ENCODE peak calls at places on chromosome 20, in four cellular contexts. G is NCI-H1694, X is AG10803, E is IMR-90. R is an unnamed sample.

GRCh38 chr20:22511943-22512910 is 72.1 kb downstream of the FOXA2 start:
- DNase-seq in G (no peak), X (no peak), E (no peak), R (no peak)

GRCh38 chr20:48983423-48984400 is 62.2 kb downstream of the ARFGEF2 start:
- DNase-seq in X (peak; percentile 63), E (peak; percentile 91), G (no peak), R (no peak)

GRCh38 chr20:61771805-61772350 is 293.8 kb downstream of the TAF4 start:
- DNase-seq in X (no peak), G (no peak), E (no peak), R (no peak)

GRCh38 chr20:10125757-10126156 is 91.0 kb downstream of the ANKEF1 start:
- DNase-seq in G (no peak), X (no peak), E (peak; percentile 21), R (no peak)

GRCh38 chr20:31691646-31692275 is 30.9 kb downstream of the BCL2L1 start:
- DNase-seq in G (no peak), E (peak; percentile 59), X (peak; percentile 85), R (no peak)

GRCh38 chr20:44222969-44223368 is 12.4 kb upstream of the OSER1 start:
- DNase-seq in E (no peak), X (no peak), G (no peak), R (no peak)

GRCh38 chr20:62900692-62901584 is 25.4 kb downstream of the DIDO1 start:
- DNase-seq in E (no peak), X (no peak), G (no peak), R (no peak)

GRCh38 chr20:53321596-53321995 is 272.0 kb downstream of the ZNF217 start:
- DNase-seq in G (no peak), X (no peak), E (no peak), R (no peak)

GRCh38 chr20:20568604-20569205 is 143.7 kb downstream of the RALGAPA2 start:
- DNase-seq in G (peak; percentile 54), E (peak; percentile 58), X (peak; percentile 50), R (no peak)

GRCh38 chr20:45779011-45779915 is 12.4 kb downstream of the WFDC3 start:
- DNase-seq in G (no peak), X (peak; percentile 100), E (peak; percentile 100), R (no peak)

GRCh38 chr20:51695574-51696303 is 72.5 kb downstream of the ATP9A start:
- DNase-seq in X (peak; percentile 77), E (peak; percentile 93), G (no peak), R (no peak)

GRCh38 chr20:63116412-63117106 is 99.4 kb downstream of the YTHDF1 start:
- DNase-seq in G (no peak), X (no peak), E (peak; percentile 8), R (no peak)

GRCh38 chr20:6708010-6708409 is 59.5 kb upstream of the BMP2 start:
- DNase-seq in E (peak; percentile 84), G (no peak), X (peak; percentile 42), R (no peak)

GRCh38 chr20:49510562-49511117 is 28.2 kb upstream of the KCNB1 start:
- DNase-seq in G (no peak), X (peak; percentile 98), E (peak; percentile 83), R (no peak)

GRCh38 chr20:12554416-12554815 is 454.4 kb upstream of the SPTLC3 start:
- DNase-seq in E (no peak), X (no peak), G (no peak), R (no peak)

GRCh38 chr20:37380864-37381579 is 35.1 kb downstream of the SRC start:
- DNase-seq in E (no peak), X (no peak), G (no peak), R (no peak)

GRCh38 chr20:32959351-32960221 is 44.6 kb downstream of the SUN5 start:
- DNase-seq in X (no peak), E (no peak), G (no peak), R (no peak)

GRCh38 chr20:58004900-58005299 is 223.6 kb downstream of the ANKRD60 start:
- DNase-seq in E (no peak), G (no peak), X (no peak), R (no peak)

GRCh38 chr20:25699914-25700313 is 3.3 kb upstream of the ZNF337 start:
- DNase-seq in E (no peak), G (no peak), X (no peak), R (no peak)

GRCh38 chr20:21100590-21101452 is 5.3 kb downstream of the LINC00237 start:
- DNase-seq in E (peak; percentile 2), G (no peak), X (peak; percentile 32), R (no peak)

GRCh38 chr20:38181207-38181693 is 16.2 kb upstream of the TGM2 start:
- DNase-seq in E (no peak), X (no peak), G (no peak), R (no peak)

GRCh38 chr20:50762435-50763201 is 31.2 kb downstream of the PARD6B start:
- DNase-seq in G (no peak), E (peak; percentile 76), X (peak; percentile 67), R (no peak)